ENCODE peak calls at places on chromosomes 2 and 18, in seven cellular contexts. Z, J, H, X, N, P and I are unnamed samples.

GRCh38 chr2:85291425-85292023 is 36.3 kb downstream of the TGOLN2 start:
- DNase-seq in P (no peak), N (no peak), Z (no peak), J (no peak), H (no peak), X (peak; percentile 27), I (no peak)

GRCh38 chr2:96509114-96509846 is 4.1 kb upstream of the NEURL3 start:
- DNase-seq in P (peak; percentile 85), Z (peak; percentile 90), H (peak; percentile 88), J (peak; percentile 85), X (peak; percentile 83), N (peak; percentile 17), I (peak; percentile 68)

GRCh38 chr2:55133467-55134315 is 83.4 kb upstream of the RTN4 start:
- DNase-seq in H (no peak), J (peak; percentile 96), X (peak; percentile 31), N (peak; percentile 58), Z (no peak), P (peak; percentile 57), I (peak; percentile 92)

GRCh38 chr2:140270229-140270628 is 1490.0 kb upstream of the NXPH2 start:
- DNase-seq in P (no peak), N (no peak), J (peak; percentile 34), Z (no peak), H (no peak), X (no peak), I (no peak)

GRCh38 chr2:189163889-189164288 is 15.7 kb downstream of the COL5A2 start:
- DNase-seq in Z (no peak), J (peak; percentile 63), X (no peak), P (no peak), H (no peak), N (no peak), I (no peak)

GRCh38 chr18:3454365-3455089 is 4.6 kb downstream of the TGIF1 start:
- DNase-seq in X (peak; percentile 68), J (peak; percentile 79), Z (no peak), P (peak; percentile 80), N (no peak), H (peak; percentile 37), I (peak; percentile 60)

GRCh38 chr18:57748770-57749603 is 54.1 kb downstream of the ATP8B1 start:
- DNase-seq in Z (no peak), J (peak; percentile 69), H (no peak), N (no peak), P (peak; percentile 61), X (peak; percentile 66), I (peak; percentile 34)

GRCh38 chr2:134905168-134905567 is 13.5 kb upstream of the CCNT2 start:
- DNase-seq in J (no peak), Z (no peak), H (no peak), P (no peak), X (no peak), N (no peak), I (no peak)

GRCh38 chr18:28767201-28767600 is 590.3 kb upstream of the CDH2 start:
- DNase-seq in X (no peak), Z (no peak), N (no peak), P (no peak), H (no peak), J (no peak), I (no peak)

GRCh38 chr2:209351636-209352035 is 72.2 kb upstream of the MAP2 start:
- DNase-seq in H (no peak), N (peak; percentile 46), X (no peak), Z (no peak), J (no peak), P (no peak), I (no peak)

GRCh38 chr2:208579678-208580077 is 173.1 kb downstream of the PTH2R start:
- DNase-seq in H (no peak), N (no peak), P (no peak), Z (no peak), J (no peak), X (no peak), I (no peak)

GRCh38 chr18:40690062-40690461 is 1265.0 kb upstream of the PIK3C3 start:
- DNase-seq in P (no peak), X (no peak), Z (no peak), J (no peak), N (no peak), H (no peak), I (no peak)

GRCh38 chr2:535222-535621 is 142.0 kb downstream of the TMEM18 start:
- DNase-seq in H (no peak), Z (no peak), J (no peak), P (no peak), X (no peak), N (no peak), I (no peak)
- TF ChIP-seq CTCF in H (no peak), Z (no peak), J (no peak), P (no peak), X (no peak), N (no peak), I (no peak)

GRCh38 chr2:51028829-51029228 is 3.1 kb downstream of the NRXN1 start:
- DNase-seq in J (peak; percentile 3), H (no peak), X (peak; percentile 89), N (no peak), P (no peak), Z (no peak), I (no peak)

GRCh38 chr2:51027968-51028367 is 4.0 kb downstream of the NRXN1 start:
- DNase-seq in P (no peak), Z (peak; percentile 3), H (no peak), X (no peak), J (no peak), N (no peak), I (no peak)

GRCh38 chr2:51031004-51031791 is 734 bp downstream of the NRXN1 start:
- DNase-seq in X (no peak), H (no peak), J (no peak), P (no peak), N (no peak), Z (no peak), I (no peak)

GRCh38 chr2:51027442-51027841 is 4.5 kb downstream of the NRXN1 start:
- DNase-seq in J (no peak), X (no peak), H (no peak), Z (peak; percentile 6), P (no peak), N (no peak), I (no peak)

GRCh38 chr2:51032748-51033355 is 920 bp upstream of the NRXN1 start:
- DNase-seq in H (no peak), P (no peak), Z (no peak), N (no peak), J (no peak), X (no peak), I (no peak)
- H3K4me3 ChIP-seq in H (no peak overlapping the region), P (no peak overlapping the region), Z (no peak overlapping the region), N (no peak overlapping the region), J (no peak overlapping the region), X (no peak overlapping the region), I (no peak overlapping the region)

DNA sequence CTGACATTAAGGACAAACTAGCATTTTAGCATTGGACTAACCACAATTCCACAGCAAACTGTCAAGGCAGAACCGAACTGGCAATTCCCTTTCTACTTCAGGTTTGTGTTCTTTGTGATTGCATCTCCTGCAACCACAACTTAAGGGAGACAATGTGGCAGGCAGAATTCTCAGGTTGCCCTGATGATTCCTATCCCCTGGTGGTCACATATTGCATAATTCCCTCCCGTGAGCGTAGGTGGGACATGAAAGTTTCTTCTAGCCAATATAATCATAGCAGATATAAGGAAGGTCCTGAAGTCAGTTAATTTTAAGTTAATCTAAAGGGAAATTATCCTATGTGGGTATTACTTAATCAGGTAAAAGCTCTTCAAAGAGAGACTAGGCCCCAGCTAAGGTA is 45.8 kb upstream of the TNP1 start:
- DNase-seq in N (no peak), H (no peak), X (no peak), J (no peak), Z (no peak), P (no peak), I (no peak)
- TF ChIP-seq CTCF in N (no peak), H (no peak), X (no peak), J (no peak), Z (no peak), P (no peak), I (peak; percentile 22)

DNA sequence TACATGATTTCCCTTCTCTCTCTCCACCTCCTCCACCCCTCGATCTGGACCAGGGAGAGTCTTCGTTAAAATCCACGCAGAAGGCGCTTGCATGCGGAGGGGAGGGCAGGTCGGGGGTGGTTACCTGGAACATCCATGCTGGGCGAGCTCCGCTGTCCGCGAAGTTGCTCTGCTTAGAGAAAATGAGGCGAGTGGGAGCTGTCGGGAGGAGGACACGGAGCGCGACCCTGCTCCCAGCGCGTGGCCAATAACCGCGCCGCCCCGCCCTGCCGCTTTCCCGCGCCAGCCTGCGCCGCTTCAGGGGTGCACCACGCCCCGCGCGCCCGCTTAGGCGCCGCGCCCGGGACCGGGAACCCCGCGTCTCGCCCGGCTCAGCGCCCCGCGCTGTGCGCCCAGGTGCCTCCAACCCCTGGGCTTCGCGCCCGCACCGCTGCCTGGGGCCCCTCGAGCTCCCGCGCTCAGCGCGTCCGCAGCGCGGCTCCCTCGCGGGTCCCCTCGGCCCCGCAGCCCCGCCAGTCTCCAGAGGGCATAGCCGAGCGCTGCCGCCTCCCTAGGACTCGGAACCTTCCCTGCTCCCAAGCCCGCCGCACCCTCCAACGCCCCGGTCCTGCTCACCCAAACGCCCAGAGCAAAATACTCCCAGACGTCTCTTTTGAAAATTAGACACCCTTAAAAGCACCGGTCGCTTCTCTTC is 633 bp downstream of the CBLN2 start:
- DNase-seq in P (no peak), N (no peak), J (no peak), H (no peak), X (no peak), Z (no peak), I (no peak)
- H3K4me3 ChIP-seq in P (peak overlapping the region; percentile 40), N (no peak overlapping the region), J (no peak overlapping the region), H (no peak overlapping the region), X (no peak overlapping the region), Z (peak overlapping the region; percentile 11), I (peak overlapping the region; percentile 38)

DNA sequence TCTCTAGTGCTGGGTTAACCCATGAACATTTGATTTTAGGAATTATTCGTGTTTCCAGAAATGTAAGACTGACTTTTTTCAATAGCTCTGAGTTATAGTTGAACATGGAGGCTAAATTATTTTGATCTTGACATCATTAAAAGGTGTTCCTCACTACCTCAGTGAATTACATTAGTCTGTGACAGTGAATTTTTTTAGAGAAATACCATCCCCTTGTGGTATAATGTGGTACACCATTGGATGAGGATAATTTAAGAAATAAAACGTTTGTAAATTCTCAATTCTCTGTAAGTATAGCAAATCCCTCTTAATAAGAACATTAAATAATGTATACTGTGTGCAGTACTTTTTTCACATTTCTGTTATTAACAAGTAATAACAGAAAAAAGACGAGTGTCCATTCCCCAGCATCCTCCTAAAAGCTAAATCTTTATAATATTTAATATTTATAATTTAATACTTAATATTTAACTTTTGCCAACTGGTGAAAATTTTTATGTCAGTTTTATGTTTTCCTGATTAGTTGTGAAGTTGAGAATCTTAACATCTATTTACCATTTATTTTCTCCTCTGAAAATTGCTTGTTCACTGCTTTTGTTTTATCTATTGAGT is 70.3 kb upstream of the CWC22 start:
- DNase-seq in J (peak; percentile 61), N (no peak), X (peak; percentile 10), P (peak; percentile 9), H (no peak), Z (no peak), I (peak; percentile 13)
- TF ChIP-seq CTCF in J (peak; percentile 78), N (peak; percentile 60), X (peak; percentile 19), P (peak; percentile 51), H (peak; percentile 51), Z (peak; percentile 50), I (peak; percentile 66)